ENCODE peak calls at places on chromosomes 2 and 18, in eight cellular contexts. V is nephron progenitor cell, M is Calu3, C is neural crest cell, Y is neural progenitor cell, U is brain microvascular endothelial cell, T is endothelial cell, E is lower lobe of right lung. X is an unnamed sample.

GRCh38 chr2:121350884-121351283 is 65.9 kb upstream of the TFCP2L1 start:
- DNase-seq in V (no peak), M (no peak), C (no peak), Y (no peak), U (no peak), T (no peak), E (no peak), X (no peak)

GRCh38 chr2:109260886-109261700 is 132.1 kb downstream of the SH3RF3 start:
- DNase-seq in V (peak; percentile 30), M (no peak), C (no peak), Y (peak; percentile 32), U (no peak), T (no peak), E (no peak), X (peak; percentile 28)

GRCh38 chr2:68811364-68811763 is 59.8 kb downstream of the BMP10 start:
- DNase-seq in V (no peak), M (no peak), C (no peak), Y (no peak), U (no peak), T (no peak), E (no peak), X (no peak)

GRCh38 chr2:60706021-60706420 is 50.0 kb upstream of the PAPOLG start:
- DNase-seq in V (no peak), M (no peak), C (no peak), Y (no peak), U (no peak), T (no peak), E (no peak), X (no peak)

GRCh38 chr2:32882911-32883810 is 63.6 kb upstream of the LTBP1 start:
- DNase-seq in V (no peak), M (no peak), C (no peak), Y (no peak), U (no peak), T (no peak), E (no peak), X (peak; percentile 30)

GRCh38 chr2:240704651-240705050 is 13.0 kb downstream of the AQP12A start:
- DNase-seq in V (no peak), M (no peak), C (no peak), Y (no peak), U (no peak), T (no peak), E (no peak), X (no peak)

GRCh38 chr18:74497308-74497640 is 1.1 kb downstream of the CNDP2 start:
- DNase-seq in V (no peak), M (no peak), C (no peak), Y (no peak), U (no peak), T (no peak), E (no peak), X (no peak)

GRCh38 chr2:71843391-71843850 is 304.2 kb downstream of the CYP26B1 start:
- DNase-seq in V (no peak), M (no peak), C (no peak), Y (no peak), U (peak; percentile 61), T (no peak), E (no peak), X (peak; percentile 69)

GRCh38 chr2:108967757-108968156 is 21.3 kb downstream of the EDAR start:
- DNase-seq in V (no peak), M (no peak), C (no peak), Y (no peak), U (no peak), T (no peak), E (no peak), X (no peak)

GRCh38 chr2:128091691-128092050 is 671 bp downstream of the UGGT1 start:
- DNase-seq in V (no peak), M (no peak), C (no peak), Y (no peak), U (no peak), T (no peak), E (no peak), X (no peak)

GRCh38 chr2:119699016-119699606 is 20.1 kb downstream of the TMEM177 start:
- DNase-seq in V (no peak), M (no peak), C (no peak), Y (no peak), U (no peak), T (no peak), E (no peak), X (no peak)

GRCh38 chr2:230850358-230850658 is 14.4 kb upstream of the ITM2C start:
- DNase-seq in V (no peak), M (no peak), C (no peak), Y (no peak), U (no peak), T (no peak), E (no peak), X (no peak)
- TF ChIP-seq CTCF in V (no peak), M (no peak), C (no peak), Y (no peak), U (no peak), T (peak; percentile 48), E (peak; percentile 7), X (peak; percentile 56)

DNA sequence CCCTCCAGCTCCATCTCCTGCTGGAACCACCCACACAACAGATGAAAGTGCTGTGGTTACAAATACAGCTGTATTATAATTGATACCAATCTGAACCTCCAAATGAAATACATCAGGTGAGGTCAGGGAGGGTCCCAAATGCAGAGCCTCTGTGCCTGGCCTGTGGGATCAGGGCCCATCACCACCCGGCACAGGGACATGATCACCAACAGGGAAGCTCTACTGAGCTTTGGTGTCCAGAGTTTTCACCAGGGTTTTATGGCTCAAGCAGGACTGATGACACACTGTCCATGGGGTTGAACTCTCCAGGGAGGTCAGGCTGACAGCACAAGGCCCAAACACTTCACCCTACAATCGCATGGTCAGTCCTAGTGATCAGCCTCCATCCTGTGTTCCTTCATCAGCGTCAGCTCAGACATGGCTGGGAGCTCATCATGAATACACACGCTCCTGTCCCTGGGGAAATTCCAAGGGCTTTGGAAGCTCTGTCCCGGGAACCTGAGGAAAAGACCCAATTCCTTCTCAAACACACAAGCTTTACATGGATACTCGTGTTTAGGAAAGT is 3.9 kb upstream of the PXDN start:
- DNase-seq in V (no peak), M (no peak), C (no peak), Y (no peak), U (no peak), T (no peak), E (no peak), X (no peak)
- TF ChIP-seq CTCF in V (no peak), M (no peak), C (no peak), Y (no peak), U (no peak), T (no peak), E (no peak), X (no peak)

GRCh38 chr2:10720983-10721343 is 467 bp upstream of the ATP6V1C2 start:
- DNase-seq in V (no peak), M (no peak), C (no peak), Y (no peak), U (no peak), T (no peak), E (peak; percentile 47), X (no peak)

GRCh38 chr2:10720306-10720705 is 1.1 kb upstream of the ATP6V1C2 start:
- DNase-seq in V (no peak), M (no peak), C (no peak), Y (no peak), U (no peak), T (no peak), E (no peak), X (no peak)

GRCh38 chr2:10717630-10718029 is 3.8 kb upstream of the ATP6V1C2 start:
- DNase-seq in V (no peak), M (peak; percentile 32), C (no peak), Y (no peak), U (peak; percentile 25), T (no peak), E (no peak), X (peak; percentile 36)

GRCh38 chr2:10722252-10722825 is 909 bp downstream of the ATP6V1C2 start:
- DNase-seq in V (no peak), M (no peak), C (no peak), Y (peak; percentile 4), U (no peak), T (no peak), E (no peak), X (no peak)

DNA sequence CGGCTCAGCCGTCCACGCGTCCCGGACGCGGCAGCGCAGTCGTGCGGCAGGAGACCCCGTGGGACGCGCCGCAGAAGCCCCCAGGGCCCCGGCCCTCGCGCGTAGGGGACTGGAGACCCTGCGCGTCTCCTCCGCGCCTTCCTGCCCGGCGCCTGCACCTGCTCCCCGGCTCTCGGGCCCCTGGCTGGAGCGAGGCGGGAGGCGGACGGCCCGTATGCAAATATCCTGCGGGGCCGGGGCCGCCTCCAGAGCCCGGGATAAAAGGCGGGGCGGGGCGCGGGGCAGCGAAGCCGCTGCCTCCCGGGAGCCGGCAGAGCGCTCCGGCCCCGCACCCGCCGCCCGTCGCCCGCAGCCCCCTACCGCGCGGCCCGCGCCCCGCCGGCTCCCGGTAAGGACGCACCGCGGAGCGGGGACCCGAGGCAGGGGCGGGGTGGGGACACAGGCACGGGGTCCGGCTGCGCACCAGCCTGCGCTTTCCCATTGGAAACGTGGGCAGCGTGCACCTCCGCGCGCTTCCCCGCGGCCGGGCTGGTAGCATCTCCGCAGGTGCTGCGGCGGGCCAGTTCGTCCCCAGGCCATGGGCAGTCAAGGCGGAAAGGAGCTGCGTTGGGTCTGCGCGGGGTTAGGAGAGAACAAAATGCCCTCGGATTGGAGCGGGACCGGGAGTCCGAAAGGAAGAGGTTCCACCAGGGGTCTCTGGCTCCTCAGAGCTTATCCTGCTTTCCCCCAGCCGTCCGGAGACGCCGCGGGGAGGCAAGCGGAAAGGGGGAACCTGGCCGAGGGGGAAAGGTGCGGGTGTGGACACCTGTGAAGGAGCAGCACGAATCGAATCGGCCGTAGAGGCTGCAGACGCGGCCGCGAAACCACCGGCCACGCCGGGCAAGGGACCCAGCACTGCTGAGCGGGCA is at the start of gene ATP6V1C2:
- DNase-seq in V (peak; percentile 81), M (peak; percentile 66), C (peak; percentile 51), Y (peak; percentile 91), U (no peak), T (peak; percentile 51), E (peak; percentile 68), X (no peak)
- TF ChIP-seq CTCF in V (no peak), M (no peak), C (no peak), Y (no peak), U (no peak), T (no peak), E (no peak), X (no peak)

GRCh38 chr2:117470311-117471095 is 344.0 kb upstream of the DDX18 start:
- DNase-seq in V (peak; percentile 46), M (peak; percentile 38), C (peak; percentile 52), Y (peak; percentile 80), U (no peak), T (peak; percentile 62), E (no peak), X (no peak)
- TF ChIP-seq CTCF in V (peak; percentile 45), M (peak; percentile 59), C (peak; percentile 72), Y (peak; percentile 88), U (peak; percentile 22), T (peak; percentile 90), E (peak; percentile 46), X (peak; percentile 50)

DNA sequence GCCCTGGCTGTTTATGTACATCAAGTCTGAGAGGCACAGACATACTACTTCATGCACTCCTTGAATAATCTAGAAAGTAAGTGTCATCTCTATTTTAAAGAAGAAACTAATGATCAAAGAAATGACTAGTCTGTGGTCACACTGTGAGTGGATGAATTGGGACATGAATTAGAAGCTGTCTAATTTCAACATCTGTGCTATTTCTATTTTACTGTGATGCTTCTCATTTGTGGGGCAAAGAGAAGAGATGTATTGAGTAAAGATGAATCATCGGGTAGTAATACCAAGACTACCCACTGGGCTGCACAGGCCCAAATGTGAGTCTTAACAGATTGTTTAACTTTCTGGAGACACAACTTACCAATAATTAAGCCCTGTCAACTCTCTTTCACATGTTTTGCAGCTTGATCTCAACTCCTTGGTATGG is 42.4 kb upstream of the MTIF2 start:
- DNase-seq in V (no peak), M (no peak), C (no peak), Y (no peak), U (peak; percentile 23), T (no peak), E (no peak), X (peak; percentile 43)
- TF ChIP-seq CTCF in V (no peak), M (peak; percentile 25), C (peak; percentile 30), Y (no peak), U (peak; percentile 49), T (peak; percentile 35), E (no peak), X (peak; percentile 74)

X was measured in HFFc6.